ENCODE peak calls at places on chromosomes 13 and 19, in nine cellular contexts. M is stimulated activated CD4-positive, alpha-beta T cell treated with anti-CD3 and anti-CD28 coated beads, Interleukin-1b, Interleukin-23, amount 100 ng/mL, for 24 hours; F is fibroblast of the aortic adventitia; O is T1000; I is NCI-H2081; T is kidney tubule cell; W is SK-N-SH; H is stimulated activated CD8-positive, alpha-beta memory T cell treated with anti-CD3 and anti-CD28 coated beads, Interleukin-4, amount 100 ng/mL, for 24 hours; E is Daoy. P is an unnamed sample.

GRCh38 chr19:1399745-1400144 is 1.6 kb downstream of the GAMT start:
- DNase-seq in M (no peak), F (no peak), O (no peak), I (no peak), T (no peak), W (no peak), H (no peak), E (no peak), P (no peak)

GRCh38 chr13:107838592-107839161 is 376.7 kb downstream of the LIG4 start:
- DNase-seq in M (no peak), F (no peak), O (no peak), I (peak), T (no peak), W (no peak), H (no peak), E (no peak), P (no peak)

GRCh38 chr19:35055715-35056179 is 14.2 kb downstream of the HPN start:
- DNase-seq in M (no peak), F (no peak), O (no peak), I (peak), T (no peak), W (no peak), H (no peak), E (peak), P (peak)

GRCh38 chr19:48819366-48819816 is 8.6 kb upstream of the BCAT2 start:
- DNase-seq in M (no peak), F (peak), O (peak), I (peak), T (peak), W (no peak), H (no peak), E (peak), P (peak)

GRCh38 chr19:1170938-1171754 is 2.9 kb downstream of the SBNO2 start:
- DNase-seq in M (no peak), F (no peak), O (no peak), I (no peak), T (no peak), W (no peak), H (no peak), E (no peak), P (peak)

GRCh38 chr13:35720690-35721554 is 244.4 kb upstream of the MAB21L1 start:
- DNase-seq in M (peak), F (peak), O (peak), I (peak), T (peak), W (peak), H (peak), E (peak), P (peak)

GRCh38 chr13:44934724-44935123 is 54.5 kb downstream of the NUFIP1 start:
- DNase-seq in M (no peak), F (peak), O (no peak), I (no peak), T (peak), W (no peak), H (no peak), E (peak), P (peak)

GRCh38 chr19:5905072-5905778 is 553 bp downstream of the VMAC start:
- DNase-seq in M (no peak), F (no peak), O (no peak), I (no peak), T (no peak), W (no peak), H (no peak), E (no peak), P (no peak)

GRCh38 chr19:5314012-5314906 is 26.4 kb downstream of the PTPRS start:
- DNase-seq in M (no peak), F (peak), O (no peak), I (no peak), T (peak), W (no peak), H (no peak), E (peak), P (no peak)

GRCh38 chr13:106560791-106561190 is 7.1 kb downstream of the ARGLU1 start:
- DNase-seq in M (no peak), F (no peak), O (no peak), I (no peak), T (peak), W (no peak), H (no peak), E (no peak), P (no peak)

GRCh38 chr19:42282036-42282762 is 13.1 kb downstream of the CIC start:
- DNase-seq in M (no peak), F (peak), O (no peak), I (peak), T (no peak), W (no peak), H (no peak), E (peak), P (no peak)

GRCh38 chr13:107473255-107473654 is 742.1 kb downstream of the LIG4 start:
- DNase-seq in M (no peak), F (no peak), O (no peak), I (no peak), T (no peak), W (no peak), H (no peak), E (no peak), P (no peak)

GRCh38 chr13:113610266-113610665 is 25.7 kb downstream of the TFDP1 start:
- DNase-seq in M (no peak), F (no peak), O (no peak), I (no peak), T (no peak), W (no peak), H (no peak), E (no peak), P (no peak)

GRCh38 chr19:4861147-4861546 is 6.3 kb downstream of the PLIN3 start:
- DNase-seq in M (no peak), F (no peak), O (no peak), I (peak), T (peak), W (no peak), H (no peak), E (no peak), P (peak)

GRCh38 chr13:23391752-23392151 is 41.8 kb downstream of the SACS start:
- DNase-seq in M (no peak), F (peak), O (no peak), I (no peak), T (no peak), W (no peak), H (no peak), E (peak), P (peak)

GRCh38 chr13:23147827-23148226 is 33.0 kb upstream of the SGCG start:
- DNase-seq in M (no peak), F (no peak), O (no peak), I (no peak), T (no peak), W (no peak), H (no peak), E (no peak), P (no peak)

GRCh38 chr13:87356314-87356713 is 314.9 kb upstream of the SLITRK5 start:
- DNase-seq in M (no peak), F (no peak), O (no peak), I (peak), T (no peak), W (no peak), H (no peak), E (peak), P (no peak)

GRCh38 chr13:87884874-87885273 is 213.7 kb downstream of the SLITRK5 start:
- DNase-seq in M (no peak), F (no peak), O (no peak), I (peak), T (peak), W (peak), H (no peak), E (peak), P (peak)

GRCh38 chr13:99154064-99154463 is 46.6 kb upstream of the UBAC2 start:
- DNase-seq in M (no peak), F (no peak), O (no peak), I (no peak), T (no peak), W (no peak), H (no peak), E (no peak), P (no peak)

GRCh38 chr13:87302034-87302433 is 369.1 kb upstream of the SLITRK5 start:
- DNase-seq in M (no peak), F (no peak), O (no peak), I (no peak), T (no peak), W (no peak), H (no peak), E (no peak), P (no peak)

GRCh38 chr19:33269016-33269415 is 33.3 kb downstream of the CEBPA start:
- DNase-seq in M (no peak), F (no peak), O (no peak), I (no peak), T (no peak), W (no peak), H (no peak), E (no peak), P (no peak)

GRCh38 chr13:42211704-42212103 is 60.2 kb upstream of the AKAP11 start:
- DNase-seq in M (no peak), F (peak), O (no peak), I (no peak), T (peak), W (no peak), H (no peak), E (peak), P (peak)

GRCh38 chr13:78700121-78700910 is 41.4 kb upstream of the OBI1 start:
- DNase-seq in M (no peak), F (peak), O (no peak), I (peak), T (no peak), W (peak), H (no peak), E (no peak), P (peak)

GRCh38 chr19:4495471-4495870 is 22.8 kb downstream of the PLIN4 start:
- DNase-seq in M (no peak), F (no peak), O (no peak), I (no peak), T (no peak), W (no peak), H (no peak), E (no peak), P (no peak)

GRCh38 chr19:47427241-47428176 is 8.2 kb upstream of the MEIS3 start:
- DNase-seq in M (peak), F (peak), O (peak), I (peak), T (peak), W (peak), H (peak), E (peak), P (peak)

GRCh38 chr19:40807147-40808020 is 8.4 kb downstream of the EGLN2 start:
- DNase-seq in M (no peak), F (no peak), O (no peak), I (no peak), T (peak), W (no peak), H (no peak), E (no peak), P (peak)

P was measured in PC-3.